ENCODE peak calls at places on chromosomes 2 and 18, in four cellular contexts. L, N, X and I are unnamed samples.

GRCh38 chr2:36473230-36473629 is 117.7 kb downstream of the CRIM1 start:
- DNase-seq in L (no peak), N (no peak), X (no peak), I (no peak)

GRCh38 chr2:21291281-21291825 is 167.6 kb downstream of the TDRD15 start:
- DNase-seq in L (no peak), N (no peak), X (no peak), I (no peak)

GRCh38 chr2:220365023-220365422 is 737.6 kb downstream of the SLC4A3 start:
- DNase-seq in L (no peak), N (no peak), X (no peak), I (no peak)

GRCh38 chr2:67666386-67667053 is 269.4 kb downstream of the ETAA1 start:
- DNase-seq in L (no peak), N (no peak), X (no peak), I (no peak)

GRCh38 chr2:222362336-222362735 is 62.0 kb upstream of the SGPP2 start:
- DNase-seq in L (no peak), N (no peak), X (no peak), I (no peak)

GRCh38 chr2:30098271-30099005 is 48.4 kb upstream of the YPEL5 start:
- DNase-seq in L (no peak), N (no peak), X (no peak), I (no peak)

GRCh38 chr2:224401641-224402342 is at the start of gene FAM124B:
- DNase-seq in L (no peak), N (no peak), X (no peak), I (no peak)

GRCh38 chr2:207408086-207408794 is 121.5 kb upstream of the CREB1 start:
- DNase-seq in L (peak), N (no peak), X (no peak), I (peak)

GRCh38 chr2:225052703-225053102 is 10.4 kb upstream of the DOCK10 start:
- DNase-seq in L (no peak), N (no peak), X (no peak), I (no peak)

GRCh38 chr2:58032751-58033055 is 13.9 kb upstream of the VRK2 start:
- DNase-seq in L (no peak), N (no peak), X (no peak), I (no peak)

GRCh38 chr2:58033530-58033929 is 13.1 kb upstream of the VRK2 start:
- DNase-seq in L (no peak), N (no peak), X (no peak), I (no peak)

GRCh38 chr2:58027029-58027428 is 19.6 kb upstream of the VRK2 start:
- DNase-seq in L (no peak), N (no peak), X (no peak), I (no peak)

GRCh38 chr2:58032016-58032750 is 14.4 kb upstream of the VRK2 start:
- DNase-seq in L (no peak), N (no peak), X (no peak), I (no peak)

DNA sequence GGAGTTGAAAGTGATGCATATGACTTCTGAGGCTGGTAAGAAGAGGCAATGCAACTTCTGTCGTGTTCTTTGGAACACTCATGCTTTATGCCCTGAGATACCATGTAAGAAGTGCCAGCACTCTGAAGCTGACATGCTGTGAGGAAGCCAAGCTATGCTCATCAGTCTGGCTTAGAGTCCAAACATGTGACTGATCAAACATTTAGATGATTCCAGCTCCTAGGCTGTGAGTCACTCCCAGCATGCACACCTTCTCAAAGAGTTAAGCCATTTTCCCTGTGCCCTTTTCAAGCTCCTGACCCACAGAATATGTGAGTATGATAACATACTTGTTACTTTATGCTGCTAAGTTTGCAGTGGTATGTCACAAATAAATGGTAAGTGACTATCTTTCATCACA is 15.8 kb upstream of the VRK2 start:
- DNase-seq in L (no peak), N (no peak), X (no peak), I (peak)
- H2AFZ ChIP-seq in L (no peak), N (no peak), X (no peak), I (no peak)

DNA sequence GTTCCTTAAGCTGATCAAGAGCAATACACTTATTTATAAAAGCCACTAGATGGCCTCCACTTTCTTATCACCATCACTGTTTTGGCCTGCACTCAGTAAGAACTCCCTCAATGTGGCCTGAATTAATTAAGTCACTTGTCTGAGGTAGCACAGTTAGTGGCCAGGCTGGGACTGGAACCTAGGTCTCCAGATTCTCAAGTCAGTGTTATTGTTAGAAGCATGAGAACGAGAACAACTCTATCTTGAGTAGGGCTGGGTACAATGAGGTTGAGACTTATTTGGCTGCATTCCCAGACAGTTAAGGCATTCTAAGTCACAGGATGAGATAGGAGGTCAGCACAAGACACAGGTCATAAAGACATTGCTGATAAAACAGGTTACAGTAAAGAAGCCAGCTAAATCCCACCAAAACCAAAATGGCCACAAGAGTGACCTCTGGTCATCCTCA is 115.8 kb downstream of the SS18 start:
- DNase-seq in L (no peak), N (no peak), X (no peak), I (no peak)
- TF ChIP-seq CHD2 in L (no peak), N (no peak), X (no peak), I (no peak)

GRCh38 chr2:76311713-76312112 is 601.0 kb upstream of the GCFC2 start:
- DNase-seq in L (no peak), N (no peak), X (no peak), I (no peak)
- H2AFZ ChIP-seq in L (no peak), N (no peak), X (no peak), I (no peak)

GRCh38 chr2:46135936-46136335 is 161.3 kb upstream of the EPAS1 start:
- DNase-seq in L (no peak), N (no peak), X (no peak), I (no peak)
- TF ChIP-seq CHD2 in L (no peak), N (no peak), X (no peak), I (no peak)

GRCh38 chr2:119809329-119810038 is 49.8 kb downstream of the PTPN4 start:
- DNase-seq in L (no peak), N (no peak), X (no peak), I (no peak)
- H2AFZ ChIP-seq in L (no peak), N (no peak), X (no peak), I (no peak)

GRCh38 chr18:68979737-68980136 is 181.9 kb downstream of the CCDC102B start:
- DNase-seq in L (no peak), N (no peak), X (no peak), I (no peak)

GRCh38 chr18:68984342-68984741 is 186.5 kb downstream of the CCDC102B start:
- DNase-seq in L (no peak), N (no peak), X (no peak), I (no peak)

GRCh38 chr18:68985172-68985820 is 187.4 kb downstream of the CCDC102B start:
- DNase-seq in L (no peak), N (no peak), X (no peak), I (no peak)

GRCh38 chr18:68983126-68983525 is 185.2 kb downstream of the CCDC102B start:
- DNase-seq in L (no peak), N (no peak), X (no peak), I (no peak)
- TF ChIP-seq CHD2 in L (no peak), N (no peak), X (no peak), I (no peak)

GRCh38 chr2:9694661-9695060 is 63.9 kb upstream of the YWHAQ start:
- DNase-seq in L (no peak), N (no peak), X (no peak), I (no peak)

GRCh38 chr2:9690716-9691498 is 60.1 kb upstream of the YWHAQ start:
- DNase-seq in L (no peak), N (no peak), X (peak), I (no peak)

GRCh38 chr2:9693646-9694045 is 62.8 kb upstream of the YWHAQ start:
- DNase-seq in L (no peak), N (no peak), X (no peak), I (no peak)

GRCh38 chr2:9692392-9693137 is 61.8 kb upstream of the YWHAQ start:
- DNase-seq in L (no peak), N (no peak), X (peak), I (no peak)

GRCh38 chr2:9693138-9693520 is 62.3 kb upstream of the YWHAQ start:
- DNase-seq in L (no peak), N (no peak), X (no peak), I (no peak)
- H2AFZ ChIP-seq in L (no peak), N (no peak), X (peak), I (no peak)